ENCODE peak calls at places on chromosomes 12 and 14, in six cellular contexts. A, E, N, Y, Q and F are unnamed samples.

GRCh38 chr12:82426586-82426985 is 68.3 kb downstream of the METTL25 start:
- DNase-seq in N (no peak), A (no peak), E (no peak), Q (no peak), Y (no peak), F (no peak)

GRCh38 chr12:627285-627684 is 36.0 kb downstream of the NINJ2 start:
- DNase-seq in N (no peak), E (no peak), A (no peak), Q (no peak), Y (no peak), F (no peak)

GRCh38 chr12:8914716-8915526 is 612 bp downstream of the PHC1 start:
- DNase-seq in Q (no peak), A (peak; percentile 40), E (peak; percentile 45), N (no peak), Y (no peak), F (peak; percentile 17)

GRCh38 chr12:7935464-7935772 is 569 bp downstream of the SLC2A3 start:
- DNase-seq in A (no peak), E (no peak), Y (no peak), N (no peak), Q (no peak), F (no peak)

GRCh38 chr12:132161046-132161781 is 17.0 kb downstream of the NOC4L start:
- DNase-seq in Y (no peak), N (no peak), A (peak; percentile 8), E (peak; percentile 68), Q (no peak), F (peak; percentile 21)

GRCh38 chr12:50764116-50764860 is 387 bp downstream of the ATF1 start:
- DNase-seq in N (no peak), Y (no peak), A (no peak), E (peak; percentile 24), Q (no peak), F (peak; percentile 25)

GRCh38 chr14:54420478-54421116 is 20.6 kb downstream of the CNIH1 start:
- DNase-seq in N (no peak), A (no peak), E (peak; percentile 67), Y (no peak), Q (no peak), F (peak; percentile 51)

GRCh38 chr12:63802012-63802608 is 22.4 kb downstream of the RXYLT1 start:
- DNase-seq in E (peak; percentile 38), N (no peak), Q (no peak), A (no peak), Y (no peak), F (peak; percentile 30)

GRCh38 chr12:19643635-19644034 is 204.3 kb downstream of the AEBP2 start:
- DNase-seq in N (peak; percentile 53), A (no peak), Q (peak; percentile 10), E (peak; percentile 67), Y (no peak), F (peak; percentile 58)

GRCh38 chr12:50825372-50825838 is 17.3 kb upstream of the TMPRSS12 start:
- DNase-seq in N (no peak), E (peak; percentile 82), Y (no peak), A (no peak), Q (peak; percentile 31), F (peak; percentile 81)

GRCh38 chr12:124469193-124469888 is 98.1 kb downstream of the NCOR2 start:
- DNase-seq in A (no peak), N (no peak), Q (no peak), Y (no peak), E (peak; percentile 23), F (no peak)
- TF ChIP-seq CTCF in A (peak; percentile 70), N (peak; percentile 39), Q (peak; percentile 77), Y (peak; percentile 18), E (peak; percentile 68), F (peak; percentile 65)

GRCh38 chr12:124995200-124995961 is 1.9 kb downstream of the BRI3BP start:
- DNase-seq in Q (no peak), N (no peak), Y (peak; percentile 41), A (no peak), E (no peak), F (no peak)
- H3K4me3 ChIP-seq in Q (peak overlapping the region; percentile 75), N (no peak overlapping the region), Y (peak overlapping the region; percentile 78), A (no peak overlapping the region), E (no peak overlapping the region), F (no peak overlapping the region)

GRCh38 chr12:44526655-44527199 is 349.4 kb downstream of the NELL2 start:
- DNase-seq in N (no peak), Y (no peak), A (no peak), E (no peak), Q (no peak), F (no peak)
- TF ChIP-seq CTCF in N (no peak), Y (no peak), A (no peak), E (no peak), Q (peak; percentile 20), F (no peak)

GRCh38 chr12:91180577-91180976 is 2.0 kb downstream of the DCN start:
- DNase-seq in E (peak; percentile 94), Q (no peak), A (no peak), Y (no peak), N (no peak), F (peak; percentile 95)

GRCh38 chr12:91178801-91179200 is 3.8 kb downstream of the DCN start:
- DNase-seq in A (no peak), E (no peak), Y (no peak), Q (no peak), N (no peak), F (peak; percentile 15)

GRCh38 chr12:91178139-91178561 is 4.5 kb downstream of the DCN start:
- DNase-seq in E (peak; percentile 69), Y (no peak), A (no peak), N (no peak), Q (no peak), F (peak; percentile 66)

GRCh38 chr12:91180162-91180561 is 2.5 kb downstream of the DCN start:
- DNase-seq in A (no peak), N (no peak), E (no peak), Y (no peak), Q (no peak), F (no peak)

DNA sequence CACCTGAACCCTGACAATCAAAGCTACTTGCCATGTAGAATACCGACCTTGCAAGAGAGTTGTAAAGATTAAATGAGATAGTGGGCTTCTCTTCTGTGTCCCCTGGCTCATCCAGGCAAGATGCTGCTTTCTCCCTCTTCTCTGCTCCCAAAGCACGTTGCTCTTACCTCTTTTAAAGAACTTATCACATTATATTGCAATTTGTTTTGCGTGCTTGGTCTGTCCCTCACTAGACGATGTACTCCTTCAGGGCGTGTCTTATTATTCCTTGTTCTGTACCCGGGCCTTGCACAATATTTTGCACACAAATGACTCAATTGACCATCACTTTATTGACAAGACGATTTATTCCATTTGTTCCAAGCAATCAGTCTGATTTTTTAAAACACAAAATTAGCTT is 3.3 kb downstream of the DCN start:
- DNase-seq in Y (no peak), Q (no peak), E (peak; percentile 84), A (no peak), N (no peak), F (peak; percentile 62)
- H3K4me3 ChIP-seq in Y (no peak overlapping the region), Q (no peak overlapping the region), E (peak overlapping the region; percentile 51), A (peak overlapping the region; percentile 56), N (peak overlapping the region; percentile 50), F (peak overlapping the region; percentile 72)

DNA sequence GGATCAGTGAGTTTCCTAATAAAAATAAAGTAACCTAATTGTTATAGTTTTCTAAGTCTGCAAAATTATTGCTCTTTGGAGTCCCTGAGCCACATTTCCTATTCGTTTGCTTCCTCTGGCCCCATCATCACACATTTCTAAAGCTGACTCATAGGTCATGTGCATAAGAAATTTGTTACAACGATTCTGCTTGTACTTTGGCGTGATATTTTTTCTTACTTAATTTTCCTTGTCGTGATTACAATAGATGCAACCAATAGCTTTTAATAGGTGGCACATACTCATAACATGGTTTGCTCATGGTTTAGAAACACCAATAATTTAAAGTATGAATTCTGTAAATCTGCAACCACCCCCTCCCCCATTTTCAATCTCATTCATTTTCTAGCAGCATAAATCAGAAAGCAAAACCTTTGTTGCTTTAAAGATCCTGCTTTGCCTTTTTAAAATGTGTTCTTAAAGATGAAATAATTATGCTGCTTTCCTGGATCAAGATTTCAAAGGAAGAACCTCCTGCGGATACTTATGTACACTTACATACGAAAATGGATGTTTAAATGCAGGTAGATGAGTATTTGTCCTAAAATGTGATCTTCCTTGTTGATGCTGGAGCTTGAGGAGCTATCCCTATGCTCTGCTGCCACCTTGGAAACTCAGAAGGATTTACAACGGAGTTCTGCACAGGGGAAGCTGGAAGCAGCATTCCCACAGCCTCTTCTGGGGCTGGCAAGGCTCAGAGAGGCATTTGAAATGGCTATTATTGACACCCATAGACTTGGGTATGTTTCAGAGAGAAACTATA is 1.7 kb upstream of the FLRT2 start:
- DNase-seq in E (peak; percentile 92), A (no peak), N (no peak), Q (peak; percentile 40), Y (no peak), F (peak; percentile 93)
- TF ChIP-seq CTCF in E (peak; percentile 73), A (peak; percentile 55), N (peak; percentile 33), Q (peak; percentile 71), Y (no peak), F (peak; percentile 84)

DNA sequence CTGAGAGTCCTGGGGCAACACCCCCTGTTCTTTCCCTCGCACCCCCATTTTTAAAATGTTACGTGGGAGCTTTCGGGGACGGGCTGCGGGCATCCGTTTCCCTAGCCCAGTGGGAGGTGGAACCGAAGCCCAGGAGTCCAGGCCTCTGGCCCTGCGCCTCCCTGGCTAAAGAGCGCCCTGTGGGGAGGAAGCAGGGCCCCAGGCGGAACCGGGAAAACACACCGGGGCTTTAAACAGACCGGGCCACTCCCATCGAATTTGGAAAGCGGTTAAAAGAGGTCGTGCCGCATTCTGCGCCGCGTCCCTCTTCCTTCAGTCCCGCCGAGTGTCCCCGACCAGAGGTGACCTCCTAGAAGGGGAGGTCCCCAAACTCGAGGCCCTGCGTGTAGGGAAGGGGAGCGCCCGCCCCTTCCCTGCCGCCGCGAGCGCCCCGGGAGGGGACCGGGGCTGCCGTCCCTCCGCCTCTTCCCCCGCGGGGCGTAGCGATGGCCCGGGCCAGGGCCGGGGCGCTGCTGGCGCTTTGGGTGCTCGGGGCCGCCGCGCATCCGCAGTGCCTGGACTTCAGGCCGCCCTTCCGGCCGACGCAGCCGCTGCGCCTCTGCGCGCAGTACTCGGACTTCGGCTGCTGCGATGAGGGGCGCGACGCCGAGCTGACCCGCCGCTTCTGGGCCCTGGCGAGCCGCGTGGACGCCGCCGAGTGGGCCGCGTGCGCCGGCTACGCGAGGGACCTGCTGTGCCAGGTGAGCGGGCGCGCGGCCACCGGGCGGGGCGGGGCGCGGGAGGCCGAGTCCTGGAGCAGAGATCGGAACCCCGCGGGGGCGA is at the start of gene HHIPL1:
- DNase-seq in E (peak; percentile 17), Q (no peak), N (no peak), Y (no peak), A (peak; percentile 38), F (peak; percentile 49)
- H3K4me3 ChIP-seq in E (peak within 1 kb of the TSS; percentile 27), Q (peak within 1 kb of the TSS; percentile 38), N (peak within 1 kb of the TSS; percentile 60), Y (no peak within 1 kb of the TSS), A (peak within 1 kb of the TSS; percentile 71), F (peak within 1 kb of the TSS; percentile 52)

DNA sequence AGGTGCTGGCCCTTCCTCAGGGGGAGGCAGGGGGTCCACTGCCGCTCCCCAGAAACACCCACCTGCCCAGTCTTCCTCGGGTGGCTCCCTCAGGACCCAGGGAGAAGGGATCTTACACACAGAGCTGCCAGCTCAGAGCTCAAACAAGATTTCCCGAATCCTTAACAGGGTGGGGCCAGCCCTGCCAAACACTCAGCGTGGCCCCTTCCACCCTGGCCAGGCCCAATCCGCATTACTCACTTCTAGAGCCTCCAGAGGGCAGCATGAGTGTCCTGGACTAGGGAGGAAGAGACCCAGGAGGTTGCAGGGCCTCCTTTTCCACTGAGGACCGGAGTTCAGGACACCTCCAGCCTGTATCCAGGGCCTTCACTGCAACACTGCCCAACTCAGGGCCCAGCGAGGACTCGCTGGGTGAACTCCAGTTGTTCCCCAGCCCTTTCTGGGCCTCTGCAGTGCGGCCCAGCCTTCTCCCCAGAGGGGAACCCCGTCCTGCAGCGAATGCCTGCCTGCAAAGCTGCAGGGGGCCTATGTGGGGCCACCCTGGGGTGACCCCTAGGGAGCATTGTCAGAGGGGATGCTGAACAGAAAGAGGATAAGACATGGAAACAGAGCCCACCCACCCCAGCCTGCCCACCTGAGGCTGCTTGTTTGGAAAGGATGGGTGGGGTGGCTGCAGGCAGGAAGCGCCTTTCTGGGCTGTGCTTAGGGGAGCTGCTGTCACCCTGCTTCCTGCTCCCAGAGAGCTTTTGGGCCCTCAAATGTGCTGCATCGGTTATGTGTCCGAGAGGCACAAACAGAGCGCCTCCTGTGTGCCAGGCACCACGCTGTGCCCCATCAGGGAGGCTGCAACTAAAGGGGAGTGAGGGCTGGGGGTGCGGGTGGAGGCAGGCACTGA is 43.8 kb downstream of the CCNK start:
- DNase-seq in E (peak; percentile 48), Q (no peak), A (peak; percentile 13), N (no peak), Y (no peak), F (peak; percentile 48)
- TF ChIP-seq CTCF in E (peak; percentile 31), Q (peak; percentile 35), A (peak; percentile 46), N (peak; percentile 47), Y (peak; percentile 22), F (peak; percentile 49)